ENCODE peak calls at places on chromosomes 5 and 9, in seven cellular contexts. K, E, V, L, W, J and S are unnamed samples.

GRCh38 chr5:166977916-166978434 is 1313.5 kb upstream of the WWC1 start:
- DNase-seq in K (no peak), E (no peak), V (no peak), L (no peak), W (no peak), J (no peak), S (no peak)

GRCh38 chr5:172800088-172800551 is 29.1 kb upstream of the DUSP1 start:
- DNase-seq in K (no peak), E (no peak), V (peak; percentile 78), L (peak; percentile 72), W (peak; percentile 98), J (no peak), S (peak; percentile 24)

GRCh38 chr5:79225026-79225425 is 10.9 kb upstream of the JMY start:
- DNase-seq in K (no peak), E (no peak), V (no peak), L (no peak), W (peak; percentile 82), J (no peak), S (no peak)

GRCh38 chr5:154285661-154286408 is 95.3 kb downstream of the GALNT10 start:
- DNase-seq in K (no peak), E (peak; percentile 47), V (no peak), L (peak; percentile 86), W (peak; percentile 81), J (no peak), S (no peak)

GRCh38 chr5:40037703-40038102 is 612.9 kb upstream of the DAB2 start:
- DNase-seq in K (no peak), E (no peak), V (no peak), L (no peak), W (no peak), J (no peak), S (no peak)

GRCh38 chr9:95017062-95017461 is 290.6 kb downstream of the AOPEP start:
- DNase-seq in K (no peak), E (no peak), V (no peak), L (no peak), W (peak; percentile 73), J (no peak), S (no peak)

GRCh38 chr5:5291357-5291756 is 131.1 kb upstream of the ICE1 start:
- DNase-seq in K (peak; percentile 77), E (no peak), V (no peak), L (no peak), W (no peak), J (no peak), S (no peak)

GRCh38 chr9:21778300-21778699 is 24.1 kb upstream of the MTAP start:
- DNase-seq in K (no peak), E (no peak), V (no peak), L (no peak), W (peak; percentile 69), J (no peak), S (no peak)

GRCh38 chr9:93891549-93892310 is 63.4 kb downstream of the BARX1 start:
- DNase-seq in K (no peak), E (peak; percentile 77), V (no peak), L (no peak), W (no peak), J (no peak), S (no peak)

GRCh38 chr9:89425921-89426388 is 72.0 kb downstream of the SEMA4D start:
- DNase-seq in K (no peak), E (no peak), V (no peak), L (no peak), W (no peak), J (no peak), S (no peak)

GRCh38 chr9:124046189-124046588 is 34.6 kb downstream of the LHX2 start:
- DNase-seq in K (no peak), E (no peak), V (no peak), L (no peak), W (no peak), J (no peak), S (no peak)

GRCh38 chr9:124045076-124045829 is 33.7 kb downstream of the LHX2 start:
- DNase-seq in K (peak; percentile 49), E (no peak), V (peak; percentile 41), L (no peak), W (peak; percentile 22), J (peak; percentile 20), S (no peak)

GRCh38 chr9:124044448-124044847 is 32.9 kb downstream of the LHX2 start:
- DNase-seq in K (no peak), E (no peak), V (no peak), L (no peak), W (no peak), J (no peak), S (no peak)

GRCh38 chr9:124047106-124047716 is 35.6 kb downstream of the LHX2 start:
- DNase-seq in K (no peak), E (no peak), V (no peak), L (no peak), W (no peak), J (no peak), S (no peak)

DNA sequence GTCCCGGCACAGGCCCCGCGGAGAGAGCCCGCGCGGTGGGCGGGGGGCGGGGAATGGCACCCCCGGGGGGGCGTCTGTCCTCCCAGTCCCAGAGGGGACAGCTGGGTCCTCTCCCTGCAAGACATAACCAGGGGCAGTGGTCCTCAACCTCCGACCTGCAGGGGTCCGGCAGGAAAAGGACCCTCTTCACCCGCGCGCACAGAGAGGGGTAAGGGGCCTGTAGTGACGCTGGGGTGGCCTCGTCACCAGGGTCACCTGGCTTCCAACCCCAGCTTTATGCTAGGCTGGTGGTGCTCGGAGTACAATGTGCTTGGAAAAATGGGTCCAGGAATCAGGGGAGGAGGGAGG is 34.2 kb downstream of the LHX2 start:
- DNase-seq in K (no peak), E (no peak), V (no peak), L (no peak), W (no peak), J (no peak), S (no peak)
- H3K4me3 ChIP-seq in K (peak overlapping the region; percentile 45), E (peak overlapping the region; percentile 63), V (no peak overlapping the region), L (no peak overlapping the region), W (no peak overlapping the region), J (peak overlapping the region; percentile 49), S (peak overlapping the region; percentile 71)

GRCh38 chr9:128704356-128704670 is 2.0 kb downstream of the PKN3 start:
- DNase-seq in K (no peak), E (no peak), V (no peak), L (no peak), W (no peak), J (no peak), S (no peak)

GRCh38 chr9:128702445-128702948 is at the start of gene PKN3:
- DNase-seq in K (peak; percentile 83), E (no peak), V (peak; percentile 85), L (peak; percentile 89), W (peak; percentile 66), J (peak; percentile 67), S (no peak)

GRCh38 chr9:128705051-128705965 is 3.0 kb downstream of the PKN3 start:
- DNase-seq in K (no peak), E (no peak), V (no peak), L (no peak), W (no peak), J (no peak), S (no peak)

GRCh38 chr9:128703616-128704355 is 1.5 kb downstream of the PKN3 start:
- DNase-seq in K (no peak), E (no peak), V (peak; percentile 31), L (no peak), W (no peak), J (no peak), S (no peak)

DNA sequence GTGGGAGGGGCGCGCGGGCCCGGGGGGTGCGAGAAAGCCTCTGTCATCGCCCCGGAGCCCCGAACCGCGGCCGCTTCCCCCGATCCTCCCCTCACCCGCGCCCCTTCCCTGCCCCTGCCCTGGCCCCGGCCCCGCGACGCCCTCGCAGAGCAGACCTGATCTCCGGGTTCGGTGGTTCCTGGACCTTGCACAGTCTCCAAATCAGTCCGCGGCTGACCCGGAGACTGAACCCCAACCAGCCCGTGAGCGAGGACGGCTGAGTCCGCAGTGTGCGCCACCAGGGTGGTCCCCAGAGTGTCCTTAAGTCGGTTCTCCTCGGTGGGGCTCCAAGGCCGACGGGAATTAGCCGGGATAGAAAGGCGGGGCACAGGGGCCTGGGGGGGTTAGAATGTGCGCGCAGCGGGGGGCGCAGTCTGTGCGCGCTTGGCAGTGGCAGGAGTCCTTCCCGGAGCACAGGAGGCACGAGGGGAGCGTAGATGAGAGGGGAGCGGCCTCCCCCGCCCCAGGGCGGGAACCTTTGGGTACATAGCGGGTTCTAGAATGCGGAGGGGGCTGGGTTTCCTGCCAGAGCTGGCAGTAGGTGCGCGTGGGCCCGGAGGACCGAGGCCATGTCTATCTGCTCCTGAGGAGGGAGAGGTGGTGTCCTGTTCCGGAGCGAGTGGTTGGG is 779 bp downstream of the PKN3 start:
- DNase-seq in K (no peak), E (no peak), V (no peak), L (peak; percentile 41), W (no peak), J (no peak), S (no peak)
- TF ChIP-seq POLR2A in K (no peak), E (no peak), V (no peak), L (peak; percentile 4), W (no peak), J (no peak), S (no peak)

GRCh38 chr9:113651896-113652295 is 188.4 kb downstream of the RGS3 start:
- DNase-seq in K (no peak), E (no peak), V (no peak), L (no peak), W (no peak), J (no peak), S (no peak)
- H3K4me1 ChIP-seq in K (peaks cover 11% of the 10 kb centered on the region), E (peaks cover 34% of the 10 kb centered on the region), V (peaks cover 6% of the 10 kb centered on the region), L (peaks cover 22% of the 10 kb centered on the region), W (peaks cover 17% of the 10 kb centered on the region), J (no peaks in the 10 kb centered on the region), S (no peaks in the 10 kb centered on the region)

GRCh38 chr9:34590376-34591090 is 1.0 kb upstream of the CNTFR start:
- DNase-seq in K (no peak), E (no peak), V (no peak), L (no peak), W (no peak), J (no peak), S (no peak)

GRCh38 chr9:34587271-34587670 is 2.3 kb downstream of the CNTFR start:
- DNase-seq in K (no peak), E (no peak), V (no peak), L (no peak), W (no peak), J (no peak), S (no peak)

GRCh38 chr9:34589656-34590375 is at the start of gene CNTFR:
- DNase-seq in K (peak; percentile 67), E (no peak), V (no peak), L (no peak), W (no peak), J (no peak), S (no peak)

GRCh38 chr9:34589371-34589655 is 211 bp downstream of the CNTFR start:
- DNase-seq in K (no peak), E (no peak), V (no peak), L (no peak), W (no peak), J (no peak), S (no peak)

DNA sequence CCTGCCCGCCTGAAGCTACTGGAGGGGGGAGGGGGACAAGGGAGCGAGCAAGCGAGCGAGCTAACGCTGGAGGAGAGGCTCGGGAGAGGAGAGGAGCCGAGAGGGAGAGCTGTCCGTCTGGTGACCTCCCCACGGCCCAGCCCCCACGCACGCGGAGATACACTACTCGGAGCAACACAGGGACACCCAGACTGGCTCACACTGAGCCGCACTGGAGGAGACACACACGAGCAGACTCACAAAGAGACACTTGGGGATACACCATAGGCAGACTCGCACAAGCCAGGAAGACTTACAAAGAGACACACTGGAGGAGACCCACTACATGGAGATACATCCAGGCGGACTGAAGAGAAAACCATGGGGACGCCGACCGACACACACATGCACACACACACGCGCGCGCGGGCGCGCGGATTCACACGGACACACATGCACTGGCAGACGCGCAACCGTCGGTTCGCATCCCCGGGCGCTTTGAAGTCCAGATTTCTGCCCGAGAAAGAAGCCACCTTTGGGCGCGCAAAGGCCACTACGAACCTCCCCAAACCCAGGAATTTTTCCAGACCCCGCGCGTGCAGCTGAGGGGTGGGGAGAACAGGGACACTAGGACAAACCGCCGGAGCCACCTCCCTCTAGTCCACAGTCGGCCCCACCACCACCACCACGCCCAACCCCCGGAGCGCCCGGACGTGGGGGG is 703 bp downstream of the CNTFR start:
- DNase-seq in K (no peak), E (no peak), V (no peak), L (no peak), W (no peak), J (no peak), S (no peak)
- H3K4me3 ChIP-seq in K (peak overlapping the region; percentile 46), E (peak overlapping the region; percentile 72), V (no peak overlapping the region), L (peak overlapping the region; percentile 53), W (no peak overlapping the region), J (peak overlapping the region; percentile 65), S (peak overlapping the region; percentile 66)